ENCODE peak calls at places on chromosomes 4 and X, in seven cellular contexts. One of them, this sample, is unnamed.

GRCh38 chr4:185896832-185897475 is 85.0 kb upstream of the SORBS2 start:
- DNase-seq in aorta: no peak
- DNase-seq in HT1080: no peak
- DNase-seq in A172: no peak
- DNase-seq in Calu3: peak
- DNase-seq in lower leg skin: no peak
- DNase-seq in iris pigment epithelial cell: no peak
- DNase-seq in this sample: no peak

GRCh38 chr4:32519060-32519459 is 1798.9 kb downstream of the PCDH7 start:
- DNase-seq in aorta: no peak
- DNase-seq in iris pigment epithelial cell: peak
- DNase-seq in lower leg skin: no peak
- DNase-seq in Calu3: no peak
- DNase-seq in HT1080: no peak
- DNase-seq in A172: no peak
- DNase-seq in this sample: no peak

GRCh38 chr4:111855308-111855707 is 289.9 kb upstream of the FAM241A start:
- DNase-seq in lower leg skin: no peak
- DNase-seq in aorta: no peak
- DNase-seq in A172: no peak
- DNase-seq in iris pigment epithelial cell: no peak
- DNase-seq in HT1080: no peak
- DNase-seq in Calu3: no peak
- DNase-seq in this sample: no peak

GRCh38 chrX:84216406-84216805 is 28.4 kb upstream of the RPS6KA6 start:
- DNase-seq in A172: no peak
- DNase-seq in iris pigment epithelial cell: no peak
- DNase-seq in lower leg skin: no peak
- DNase-seq in Calu3: no peak
- DNase-seq in aorta: no peak
- DNase-seq in HT1080: no peak
- DNase-seq in this sample: no peak

GRCh38 chr4:176002007-176002623 is 63.5 kb upstream of the WDR17 start:
- DNase-seq in Calu3: peak
- DNase-seq in lower leg skin: no peak
- DNase-seq in aorta: peak
- DNase-seq in HT1080: peak
- DNase-seq in iris pigment epithelial cell: peak
- DNase-seq in A172: peak
- DNase-seq in this sample: peak

GRCh38 chr4:145481164-145481941 is at the start of gene SMAD1:
- DNase-seq in A172: peak
- DNase-seq in Calu3: peak
- DNase-seq in HT1080: peak
- DNase-seq in lower leg skin: peak
- DNase-seq in aorta: peak
- DNase-seq in iris pigment epithelial cell: peak
- DNase-seq in this sample: peak

GRCh38 chrX:120759685-120760084 is 116.0 kb downstream of the CT47B1 start:
- DNase-seq in Calu3: no peak
- DNase-seq in HT1080: no peak
- DNase-seq in A172: no peak
- DNase-seq in iris pigment epithelial cell: no peak
- DNase-seq in lower leg skin: no peak
- DNase-seq in aorta: no peak
- DNase-seq in this sample: no peak

GRCh38 chr4:140497776-140498636 is at the start of gene MGAT4D:
- DNase-seq in HT1080: no peak
- DNase-seq in aorta: no peak
- DNase-seq in lower leg skin: no peak
- DNase-seq in Calu3: peak
- DNase-seq in iris pigment epithelial cell: no peak
- DNase-seq in A172: no peak
- DNase-seq in this sample: no peak

GRCh38 chrX:68332156-68332823 is 101.0 kb downstream of the OPHN1 start:
- DNase-seq in HT1080: no peak
- DNase-seq in A172: no peak
- DNase-seq in iris pigment epithelial cell: no peak
- DNase-seq in Calu3: no peak
- DNase-seq in aorta: no peak
- DNase-seq in lower leg skin: no peak
- DNase-seq in this sample: no peak

GRCh38 chr4:1418494-1419285 is 12.4 kb upstream of the NKX1-1 start:
- DNase-seq in iris pigment epithelial cell: no peak
- DNase-seq in lower leg skin: peak
- DNase-seq in A172: no peak
- DNase-seq in aorta: no peak
- DNase-seq in HT1080: no peak
- DNase-seq in Calu3: no peak
- DNase-seq in this sample: no peak

GRCh38 chr4:61011051-61011450 is 189.1 kb upstream of the ADGRL3 start:
- DNase-seq in HT1080: no peak
- DNase-seq in Calu3: no peak
- DNase-seq in A172: peak
- DNase-seq in lower leg skin: no peak
- DNase-seq in iris pigment epithelial cell: no peak
- DNase-seq in aorta: no peak
- DNase-seq in this sample: peak

GRCh38 chr4:73311428-73311827 is 52.8 kb upstream of the ANKRD17 start:
- DNase-seq in aorta: no peak
- DNase-seq in HT1080: peak
- DNase-seq in lower leg skin: no peak
- DNase-seq in iris pigment epithelial cell: peak
- DNase-seq in A172: peak
- DNase-seq in Calu3: no peak
- DNase-seq in this sample: peak

GRCh38 chr4:37988670-37989069 is 28.5 kb downstream of the PTTG2 start:
- DNase-seq in A172: no peak
- DNase-seq in aorta: no peak
- DNase-seq in lower leg skin: no peak
- DNase-seq in iris pigment epithelial cell: peak
- DNase-seq in Calu3: peak
- DNase-seq in HT1080: no peak
- DNase-seq in this sample: no peak

GRCh38 chr4:145234086-145234694 is 53.8 kb upstream of the OTUD4 start:
- DNase-seq in aorta: no peak
- DNase-seq in lower leg skin: peak
- DNase-seq in Calu3: peak
- DNase-seq in HT1080: peak
- DNase-seq in iris pigment epithelial cell: peak
- DNase-seq in A172: peak
- DNase-seq in this sample: peak

GRCh38 chr4:52263612-52264011 is 212.5 kb downstream of the SPATA18 start:
- DNase-seq in A172: no peak
- DNase-seq in Calu3: no peak
- DNase-seq in HT1080: peak
- DNase-seq in iris pigment epithelial cell: no peak
- DNase-seq in lower leg skin: no peak
- DNase-seq in aorta: peak
- DNase-seq in this sample: no peak

GRCh38 chr4:79455216-79455615 is 47.2 kb upstream of the GK2 start:
- DNase-seq in Calu3: no peak
- DNase-seq in HT1080: no peak
- DNase-seq in lower leg skin: no peak
- DNase-seq in aorta: no peak
- DNase-seq in iris pigment epithelial cell: no peak
- DNase-seq in A172: no peak
- DNase-seq in this sample: no peak

GRCh38 chrX:82218361-82218760 is 1016.5 kb downstream of the SH3BGRL start:
- DNase-seq in lower leg skin: no peak
- DNase-seq in HT1080: peak
- DNase-seq in iris pigment epithelial cell: peak
- DNase-seq in aorta: no peak
- DNase-seq in Calu3: no peak
- DNase-seq in A172: no peak
- DNase-seq in this sample: no peak

GRCh38 chr4:165325732-165326512 is 1.5 kb upstream of the MSMO1 start:
- DNase-seq in A172: peak
- DNase-seq in Calu3: no peak
- DNase-seq in lower leg skin: no peak
- DNase-seq in iris pigment epithelial cell: peak
- DNase-seq in aorta: no peak
- DNase-seq in HT1080: peak
- DNase-seq in this sample: peak

GRCh38 chr4:9847971-9848764 is 66.7 kb downstream of the DRD5 start:
- DNase-seq in iris pigment epithelial cell: no peak
- DNase-seq in Calu3: no peak
- DNase-seq in aorta: no peak
- DNase-seq in A172: no peak
- DNase-seq in HT1080: no peak
- DNase-seq in lower leg skin: no peak
- DNase-seq in this sample: no peak

GRCh38 chr4:94032754-94033153 is 174.9 kb upstream of the SMARCAD1 start:
- DNase-seq in iris pigment epithelial cell: peak
- DNase-seq in Calu3: no peak
- DNase-seq in A172: peak
- DNase-seq in lower leg skin: no peak
- DNase-seq in HT1080: peak
- DNase-seq in aorta: no peak
- DNase-seq in this sample: no peak

GRCh38 chrX:41561045-41561444 is 113.9 kb downstream of the NYX start:
- DNase-seq in iris pigment epithelial cell: peak
- DNase-seq in A172: peak
- DNase-seq in lower leg skin: peak
- DNase-seq in aorta: peak
- DNase-seq in Calu3: no peak
- DNase-seq in HT1080: peak
- DNase-seq in this sample: peak

GRCh38 chr4:79920454-79920853 is 152.6 kb downstream of the ANTXR2 start:
- DNase-seq in HT1080: no peak
- DNase-seq in A172: no peak
- DNase-seq in Calu3: no peak
- DNase-seq in lower leg skin: no peak
- DNase-seq in iris pigment epithelial cell: no peak
- DNase-seq in aorta: no peak
- DNase-seq in this sample: no peak

This sample was measured in fibroblast of villous mesenchyme.